ENCODE peak calls at places on chromosome 7, in four cellular contexts. X is ureter, Y is astrocyte of the cerebellum, M is cardiac fibroblast. F is an unnamed sample.

GRCh38 chr7:44547536-44548221 is 6.5 kb upstream of the NPC1L1 start:
- DNase-seq in M (peak), X (no peak), Y (no peak), F (no peak)

GRCh38 chr7:517848-518629 is 1.6 kb downstream of the PDGFA start:
- DNase-seq in Y (no peak), M (peak), X (peak), F (no peak)

GRCh38 chr7:7418997-7419396 is 116.7 kb downstream of the COL28A1 start:
- DNase-seq in X (no peak), M (no peak), Y (no peak), F (no peak)

GRCh38 chr7:3937146-3937545 is 636.1 kb downstream of the SDK1 start:
- DNase-seq in X (no peak), Y (no peak), M (no peak), F (no peak)

GRCh38 chr7:90424720-90425119 is 21.5 kb downstream of the CLDN12 start:
- DNase-seq in Y (no peak), M (no peak), X (no peak), F (no peak)

GRCh38 chr7:121420976-121421375 is 24.9 kb upstream of the FAM3C start:
- DNase-seq in X (peak), Y (no peak), M (no peak), F (no peak)

GRCh38 chr7:107856806-107857540 is 34.0 kb upstream of the DLD start:
- DNase-seq in M (peak), X (no peak), Y (no peak), F (peak)

GRCh38 chr7:29987821-29988317 is 1.7 kb downstream of the SCRN1 start:
- DNase-seq in M (peak), X (no peak), Y (peak), F (no peak)

GRCh38 chr7:36096460-36097095 is 56.5 kb upstream of the EEPD1 start:
- DNase-seq in Y (no peak), M (no peak), X (no peak), F (no peak)